ENCODE peak calls at places on chromosome 16, in seven cellular contexts. One of them, this sample, is unnamed.

GRCh38 chr16:3112058-3112880 is at the start of gene ZNF205:
- DNase-seq in H1: no peak
- DNase-seq in mesendoderm: peak
- DNase-seq in H9: peak
- DNase-seq in neuronal stem cell: peak
- DNase-seq in trophoblast cell: no peak
- DNase-seq in mesenchymal stem cell: peak
- DNase-seq in this sample: peak

GRCh38 chr16:82655315-82655714 is 28.5 kb downstream of the CDH13 start:
- DNase-seq in mesendoderm: peak
- DNase-seq in H1: no peak
- DNase-seq in neuronal stem cell: no peak
- DNase-seq in trophoblast cell: no peak
- DNase-seq in mesenchymal stem cell: peak
- DNase-seq in H9: no peak
- DNase-seq in this sample: peak

GRCh38 chr16:81429045-81429521 is 15.5 kb upstream of the CMIP start:
- DNase-seq in trophoblast cell: no peak
- DNase-seq in mesenchymal stem cell: peak
- DNase-seq in H9: peak
- DNase-seq in mesendoderm: peak
- DNase-seq in neuronal stem cell: no peak
- DNase-seq in H1: no peak
- DNase-seq in this sample: peak

GRCh38 chr16:57392694-57393093 is 11.9 kb upstream of the CCL17 start:
- DNase-seq in mesendoderm: no peak
- DNase-seq in trophoblast cell: no peak
- DNase-seq in mesenchymal stem cell: no peak
- DNase-seq in H9: no peak
- DNase-seq in neuronal stem cell: no peak
- DNase-seq in H1: no peak
- DNase-seq in this sample: no peak

GRCh38 chr16:17271687-17272086 is 199.1 kb downstream of the XYLT1 start:
- DNase-seq in H9: no peak
- DNase-seq in H1: no peak
- DNase-seq in mesendoderm: no peak
- DNase-seq in trophoblast cell: no peak
- DNase-seq in neuronal stem cell: no peak
- DNase-seq in mesenchymal stem cell: no peak
- DNase-seq in this sample: peak

GRCh38 chr16:76941091-76941490 is 249.9 kb upstream of the MON1B start:
- DNase-seq in mesenchymal stem cell: no peak
- DNase-seq in trophoblast cell: no peak
- DNase-seq in H9: no peak
- DNase-seq in H1: no peak
- DNase-seq in neuronal stem cell: no peak
- DNase-seq in mesendoderm: no peak
- DNase-seq in this sample: peak

GRCh38 chr16:30773826-30774225 is 11.7 kb downstream of the RNF40 start:
- DNase-seq in neuronal stem cell: no peak
- DNase-seq in mesenchymal stem cell: no peak
- DNase-seq in mesendoderm: no peak
- DNase-seq in H9: no peak
- DNase-seq in trophoblast cell: no peak
- DNase-seq in H1: no peak
- DNase-seq in this sample: no peak

GRCh38 chr16:57802635-57803412 is 533 bp upstream of the KIFC3 start:
- DNase-seq in H9: peak
- DNase-seq in trophoblast cell: no peak
- DNase-seq in mesenchymal stem cell: peak
- DNase-seq in H1: no peak
- DNase-seq in mesendoderm: peak
- DNase-seq in neuronal stem cell: no peak
- DNase-seq in this sample: peak

GRCh38 chr16:3065069-3065741 is at the start of gene IL32:
- DNase-seq in trophoblast cell: no peak
- DNase-seq in mesenchymal stem cell: peak
- DNase-seq in mesendoderm: no peak
- DNase-seq in neuronal stem cell: no peak
- DNase-seq in H1: no peak
- DNase-seq in H9: no peak
- DNase-seq in this sample: peak

GRCh38 chr16:16064874-16065384 is 115.5 kb downstream of the ABCC1 start:
- DNase-seq in mesendoderm: no peak
- DNase-seq in neuronal stem cell: no peak
- DNase-seq in H1: no peak
- DNase-seq in H9: no peak
- DNase-seq in trophoblast cell: no peak
- DNase-seq in mesenchymal stem cell: no peak
- DNase-seq in this sample: no peak

GRCh38 chr16:31202402-31203385 is at the start of gene PYCARD:
- DNase-seq in H9: peak
- DNase-seq in mesendoderm: peak
- DNase-seq in trophoblast cell: no peak
- DNase-seq in mesenchymal stem cell: peak
- DNase-seq in H1: no peak
- DNase-seq in neuronal stem cell: no peak
- DNase-seq in this sample: peak

GRCh38 chr16:69471121-69471520 is 46.7 kb downstream of the CYB5B start:
- DNase-seq in trophoblast cell: no peak
- DNase-seq in H1: no peak
- DNase-seq in mesenchymal stem cell: no peak
- DNase-seq in mesendoderm: no peak
- DNase-seq in neuronal stem cell: no peak
- DNase-seq in H9: no peak
- DNase-seq in this sample: no peak

GRCh38 chr16:1559446-1559975 is 26.0 kb downstream of the TMEM204 start:
- DNase-seq in trophoblast cell: no peak
- DNase-seq in H9: no peak
- DNase-seq in H1: no peak
- DNase-seq in neuronal stem cell: no peak
- DNase-seq in mesendoderm: no peak
- DNase-seq in mesenchymal stem cell: no peak
- DNase-seq in this sample: no peak

GRCh38 chr16:4338125-4338582 is 13.0 kb downstream of the PAM16 start:
- DNase-seq in trophoblast cell: no peak
- DNase-seq in mesenchymal stem cell: no peak
- DNase-seq in H1: no peak
- DNase-seq in H9: no peak
- DNase-seq in neuronal stem cell: no peak
- DNase-seq in mesendoderm: no peak
- DNase-seq in this sample: no peak

GRCh38 chr16:48533931-48534330 is 76.0 kb downstream of the N4BP1 start:
- DNase-seq in H1: no peak
- DNase-seq in neuronal stem cell: no peak
- DNase-seq in mesendoderm: no peak
- DNase-seq in mesenchymal stem cell: no peak
- DNase-seq in trophoblast cell: no peak
- DNase-seq in H9: peak
- DNase-seq in this sample: no peak

GRCh38 chr16:8962393-8963009 is 1.2 kb downstream of the USP7 start:
- DNase-seq in mesendoderm: peak
- DNase-seq in trophoblast cell: peak
- DNase-seq in H1: no peak
- DNase-seq in mesenchymal stem cell: peak
- DNase-seq in H9: no peak
- DNase-seq in neuronal stem cell: no peak
- DNase-seq in this sample: no peak

GRCh38 chr16:1781758-1782407 is 488 bp downstream of the SPSB3 start:
- DNase-seq in neuronal stem cell: peak
- DNase-seq in trophoblast cell: peak
- DNase-seq in mesendoderm: peak
- DNase-seq in H9: no peak
- DNase-seq in H1: no peak
- DNase-seq in mesenchymal stem cell: peak
- DNase-seq in this sample: peak

GRCh38 chr16:84043486-84044107 is 1.0 kb upstream of the SLC38A8 start:
- DNase-seq in mesendoderm: peak
- DNase-seq in H1: no peak
- DNase-seq in trophoblast cell: no peak
- DNase-seq in mesenchymal stem cell: no peak
- DNase-seq in neuronal stem cell: no peak
- DNase-seq in H9: no peak
- DNase-seq in this sample: peak

GRCh38 chr16:64397042-64397441 is 724.8 kb downstream of the CDH11 start:
- DNase-seq in H1: no peak
- DNase-seq in mesendoderm: no peak
- DNase-seq in mesenchymal stem cell: no peak
- DNase-seq in neuronal stem cell: no peak
- DNase-seq in H9: no peak
- DNase-seq in trophoblast cell: no peak
- DNase-seq in this sample: peak

GRCh38 chr16:22353188-22353919 is 21.1 kb downstream of the CDR2 start:
- DNase-seq in mesendoderm: peak
- DNase-seq in neuronal stem cell: no peak
- DNase-seq in mesenchymal stem cell: peak
- DNase-seq in H1: peak
- DNase-seq in H9: no peak
- DNase-seq in trophoblast cell: peak
- DNase-seq in this sample: peak

GRCh38 chr16:30775381-30776099 is 11.5 kb downstream of the ZNF629 start:
- DNase-seq in neuronal stem cell: peak
- DNase-seq in H9: peak
- DNase-seq in mesenchymal stem cell: peak
- DNase-seq in trophoblast cell: peak
- DNase-seq in mesendoderm: peak
- DNase-seq in H1: peak
- DNase-seq in this sample: peak

GRCh38 chr16:72471317-72471716 is 299.4 kb upstream of the PMFBP1 start:
- DNase-seq in H1: no peak
- DNase-seq in mesenchymal stem cell: no peak
- DNase-seq in mesendoderm: no peak
- DNase-seq in neuronal stem cell: no peak
- DNase-seq in trophoblast cell: no peak
- DNase-seq in H9: no peak
- DNase-seq in this sample: no peak

GRCh38 chr16:72473631-72474030 is 301.7 kb upstream of the PMFBP1 start:
- DNase-seq in H9: no peak
- DNase-seq in trophoblast cell: no peak
- DNase-seq in neuronal stem cell: no peak
- DNase-seq in mesenchymal stem cell: no peak
- DNase-seq in H1: no peak
- DNase-seq in mesendoderm: no peak
- DNase-seq in this sample: no peak

GRCh38 chr16:72470541-72470940 is 298.6 kb upstream of the PMFBP1 start:
- DNase-seq in mesendoderm: no peak
- DNase-seq in H9: no peak
- DNase-seq in mesenchymal stem cell: no peak
- DNase-seq in trophoblast cell: no peak
- DNase-seq in H1: no peak
- DNase-seq in neuronal stem cell: no peak
- DNase-seq in this sample: no peak

GRCh38 chr16:72474511-72475123 is 302.7 kb upstream of the PMFBP1 start:
- DNase-seq in H9: no peak
- DNase-seq in mesenchymal stem cell: peak
- DNase-seq in H1: no peak
- DNase-seq in neuronal stem cell: no peak
- DNase-seq in trophoblast cell: no peak
- DNase-seq in mesendoderm: no peak
- DNase-seq in this sample: peak

DNA sequence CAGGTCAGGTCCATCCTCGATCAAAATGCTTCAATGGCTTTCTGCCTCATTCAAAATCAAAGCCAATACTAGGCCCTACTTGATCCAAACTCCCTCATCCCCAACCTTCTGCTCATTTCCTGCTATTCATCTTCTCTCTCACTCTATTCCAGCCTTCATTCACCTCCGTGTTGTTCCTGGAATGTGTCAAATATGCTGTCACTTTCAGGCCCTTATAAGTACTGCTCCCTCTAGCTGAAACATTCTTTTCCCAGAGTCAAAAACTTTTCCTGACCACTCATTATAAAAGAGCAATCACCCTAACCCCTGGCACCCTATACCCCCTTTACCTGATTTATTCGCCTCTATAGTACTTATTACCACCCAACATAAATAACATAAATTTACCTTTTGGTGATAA is 303.7 kb upstream of the PMFBP1 start:
- DNase-seq in trophoblast cell: no peak
- DNase-seq in H9: no peak
- DNase-seq in neuronal stem cell: no peak
- DNase-seq in mesendoderm: peak
- DNase-seq in H1: no peak
- DNase-seq in mesenchymal stem cell: peak
- DNase-seq in this sample: no peak
- H2AK5ac ChIP-seq in trophoblast cell: no peak
- H2AK5ac ChIP-seq in H9: no peak
- H2AK5ac ChIP-seq in neuronal stem cell: no peak
- H2AK5ac ChIP-seq in mesendoderm: no peak
- H2AK5ac ChIP-seq in H1: no peak
- H2AK5ac ChIP-seq in mesenchymal stem cell: no peak
- H2AK5ac ChIP-seq in this sample: no peak

DNA sequence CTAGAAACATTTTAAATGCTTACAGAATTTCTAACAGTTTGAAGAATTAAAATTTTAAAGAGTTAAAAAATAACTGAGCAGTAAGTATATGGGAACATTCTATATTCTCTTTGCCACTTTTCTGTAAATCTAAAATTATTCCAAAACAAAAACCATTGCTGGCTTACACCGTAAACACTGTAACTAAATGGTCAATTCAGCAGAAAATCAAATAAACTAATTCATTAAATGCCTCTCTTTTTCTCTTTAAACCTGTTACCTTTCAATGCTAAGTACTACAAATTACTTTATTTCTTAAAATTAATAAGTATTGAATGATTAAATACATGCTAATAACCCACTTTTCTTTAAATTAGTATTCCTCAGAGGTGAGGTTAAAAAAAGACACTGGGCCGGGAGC is 14.0 kb downstream of the TERB1 start:
- DNase-seq in H9: no peak
- DNase-seq in trophoblast cell: no peak
- DNase-seq in mesenchymal stem cell: no peak
- DNase-seq in H1: no peak
- DNase-seq in neuronal stem cell: no peak
- DNase-seq in mesendoderm: no peak
- DNase-seq in this sample: no peak
- H2AK5ac ChIP-seq in H9: no peak
- H2AK5ac ChIP-seq in trophoblast cell: no peak
- H2AK5ac ChIP-seq in mesenchymal stem cell: no peak
- H2AK5ac ChIP-seq in H1: no peak
- H2AK5ac ChIP-seq in neuronal stem cell: no peak
- H2AK5ac ChIP-seq in mesendoderm: no peak
- H2AK5ac ChIP-seq in this sample: no peak

DNA sequence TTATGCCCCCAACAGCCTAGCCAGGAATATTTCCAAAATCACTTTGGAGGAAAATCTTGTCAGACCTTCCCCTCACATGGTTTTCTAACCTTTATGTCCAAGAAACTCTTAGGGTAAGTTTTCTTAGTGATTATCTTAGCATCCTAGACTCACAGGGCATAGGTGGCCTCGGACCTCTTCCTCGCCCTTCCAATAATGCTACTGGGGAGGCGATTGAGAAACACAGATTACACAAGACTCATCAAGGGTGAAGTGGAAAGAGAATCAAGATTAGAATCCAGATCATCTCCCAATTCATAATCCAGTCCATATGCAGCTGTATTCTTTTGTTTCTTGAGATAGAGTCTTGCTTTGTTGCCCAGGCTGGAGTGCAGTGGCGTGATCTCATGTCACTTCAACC is 358.4 kb upstream of the CDH5 start:
- DNase-seq in neuronal stem cell: no peak
- DNase-seq in H9: no peak
- DNase-seq in H1: no peak
- DNase-seq in mesenchymal stem cell: no peak
- DNase-seq in mesendoderm: no peak
- DNase-seq in trophoblast cell: no peak
- DNase-seq in this sample: no peak
- H2AK5ac ChIP-seq in neuronal stem cell: no peak
- H2AK5ac ChIP-seq in H9: no peak
- H2AK5ac ChIP-seq in H1: no peak
- H2AK5ac ChIP-seq in mesenchymal stem cell: no peak
- H2AK5ac ChIP-seq in mesendoderm: no peak
- H2AK5ac ChIP-seq in trophoblast cell: no peak
- H2AK5ac ChIP-seq in this sample: peak

GRCh38 chr16:79004281-79004680 is 596.3 kb downstream of the MAF start:
- DNase-seq in mesenchymal stem cell: no peak
- DNase-seq in neuronal stem cell: no peak
- DNase-seq in mesendoderm: no peak
- DNase-seq in H9: no peak
- DNase-seq in H1: no peak
- DNase-seq in trophoblast cell: no peak
- DNase-seq in this sample: no peak
- H2AK5ac ChIP-seq in mesenchymal stem cell: no peak
- H2AK5ac ChIP-seq in neuronal stem cell: no peak
- H2AK5ac ChIP-seq in mesendoderm: no peak
- H2AK5ac ChIP-seq in H9: no peak
- H2AK5ac ChIP-seq in H1: no peak
- H2AK5ac ChIP-seq in trophoblast cell: no peak
- H2AK5ac ChIP-seq in this sample: no peak